ENCODE peak calls at places on chromosomes 7 and 10, in five cellular contexts. Q is left ventricle myocardium superior; V is Caki2; R is stimulated activated CD8-positive, alpha-beta memory T cell treated with anti-CD3 and anti-CD28 coated beads, Interleukin-15, amount 100 ng/mL, for 24 hours; D is SK-N-SH. G is an unnamed sample.

GRCh38 chr7:153523320-153524015 is 528.7 kb upstream of the DPP6 start:
- DNase-seq in V (no peak), D (no peak), R (no peak), Q (no peak), G (no peak)

GRCh38 chr7:142787783-142788182 is 17.0 kb downstream of the PRSS2 start:
- DNase-seq in V (no peak), D (no peak), Q (no peak), R (no peak), G (no peak)

GRCh38 chr7:43076606-43077005 is 35.8 kb upstream of the HECW1 start:
- DNase-seq in R (no peak), Q (no peak), D (no peak), V (no peak), G (no peak)

GRCh38 chr10:96124230-96125141 is 5.6 kb upstream of the ZNF518A start:
- DNase-seq in D (peak), V (peak), R (no peak), Q (no peak), G (no peak)

GRCh38 chr10:116053910-116054309 is 219.1 kb downstream of the GFRA1 start:
- DNase-seq in D (no peak), V (no peak), R (no peak), Q (no peak), G (no peak)

GRCh38 chr7:2738110-2738509 is 50.1 kb downstream of the AMZ1 start:
- DNase-seq in Q (peak), D (no peak), V (no peak), R (no peak), G (no peak)

GRCh38 chr10:86671419-86671818 is 3.1 kb downstream of the LDB3 start:
- DNase-seq in V (no peak), Q (peak), R (no peak), D (no peak), G (no peak)

GRCh38 chr7:25844109-25844915 is 307.7 kb upstream of the NFE2L3 start:
- DNase-seq in D (no peak), R (no peak), Q (no peak), V (no peak), G (no peak)

GRCh38 chr7:123824754-123825067 is 20.3 kb upstream of the HYAL4 start:
- DNase-seq in V (no peak), D (no peak), Q (no peak), R (no peak), G (no peak)

GRCh38 chr10:124721295-124722052 is 22.7 kb downstream of the FAM53B start:
- DNase-seq in Q (peak), R (no peak), V (no peak), D (no peak), G (peak)